ENCODE peak calls at places on chromosome 16, in five cellular contexts. A is adrenal gland, N is progenitor cell of endocrine pancreas, O is cardiac muscle cell, P is WTC11. F is an unnamed sample.

GRCh38 chr16:21100447-21100846 is 50.2 kb downstream of the DNAH3 start:
- DNase-seq in A (no peak), P (no peak), O (peak; percentile 75), N (no peak), F (no peak)

GRCh38 chr16:72864130-72864833 is 183.6 kb downstream of the ZFHX3 start:
- DNase-seq in N (no peak), A (no peak), O (no peak), P (no peak), F (no peak)

GRCh38 chr16:23424292-23424958 is 28.6 kb downstream of the COG7 start:
- DNase-seq in N (no peak), O (no peak), P (no peak), A (no peak), F (no peak)

GRCh38 chr16:3292604-3293003 is 9.3 kb downstream of the ZNF263 start:
- DNase-seq in A (no peak), O (no peak), N (no peak), P (no peak), F (no peak)

GRCh38 chr16:79788949-79789348 is 188.4 kb upstream of the MAF start:
- DNase-seq in N (no peak), P (no peak), O (no peak), A (no peak), F (no peak)

GRCh38 chr16:50326835-50327465 is 41.8 kb downstream of the BRD7 start:
- DNase-seq in N (no peak), A (peak; percentile 28), O (peak; percentile 37), P (no peak), F (no peak)

GRCh38 chr16:81167851-81168250 is 70.6 kb upstream of the BCO1 start:
- DNase-seq in O (no peak), P (no peak), N (no peak), A (no peak), F (no peak)

GRCh38 chr16:77211880-77212735 is 12.9 kb downstream of the SYCE1L start:
- DNase-seq in A (peak; percentile 38), O (peak; percentile 58), P (peak; percentile 85), N (peak; percentile 58), F (peak; percentile 70)

DNA sequence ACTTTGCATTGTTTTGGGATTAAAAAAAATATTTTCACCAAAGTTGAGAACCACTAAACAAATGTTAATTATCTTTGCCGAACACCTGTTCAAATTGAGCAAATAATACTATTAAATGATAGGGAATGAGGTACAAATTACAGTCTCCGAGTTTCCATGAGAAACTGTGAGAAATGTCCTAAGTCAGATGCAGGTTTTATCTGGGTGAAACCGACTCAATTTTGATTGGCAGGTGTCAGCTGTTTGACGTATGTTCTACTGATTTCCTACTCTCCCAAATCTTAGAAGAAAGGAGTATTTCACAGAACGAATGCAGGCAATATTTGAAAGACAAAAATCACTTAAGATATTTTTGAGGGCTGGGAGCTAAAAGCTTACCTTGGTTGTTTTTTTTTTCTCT is 622.0 kb upstream of the GOT2 start:
- DNase-seq in A (no peak), P (no peak), N (no peak), O (no peak), F (no peak)
- TF ChIP-seq CTCF in A (no peak), P (no peak), N (no peak), O (no peak), F (no peak)

GRCh38 chr16:70759666-70760065 is 41.3 kb downstream of the VAC14 start:
- DNase-seq in P (no peak), A (no peak), N (no peak), O (no peak), F (no peak)
- TF ChIP-seq CTCF in P (no peak), A (no peak), N (no peak), O (no peak), F (no peak)

GRCh38 chr16:56815721-56816120 is 49.3 kb upstream of the SLC12A3 start:
- DNase-seq in N (no peak), A (peak; percentile 37), P (no peak), O (no peak), F (no peak)
- TF ChIP-seq CTCF in N (no peak), A (no peak), P (no peak), O (no peak), F (no peak)

DNA sequence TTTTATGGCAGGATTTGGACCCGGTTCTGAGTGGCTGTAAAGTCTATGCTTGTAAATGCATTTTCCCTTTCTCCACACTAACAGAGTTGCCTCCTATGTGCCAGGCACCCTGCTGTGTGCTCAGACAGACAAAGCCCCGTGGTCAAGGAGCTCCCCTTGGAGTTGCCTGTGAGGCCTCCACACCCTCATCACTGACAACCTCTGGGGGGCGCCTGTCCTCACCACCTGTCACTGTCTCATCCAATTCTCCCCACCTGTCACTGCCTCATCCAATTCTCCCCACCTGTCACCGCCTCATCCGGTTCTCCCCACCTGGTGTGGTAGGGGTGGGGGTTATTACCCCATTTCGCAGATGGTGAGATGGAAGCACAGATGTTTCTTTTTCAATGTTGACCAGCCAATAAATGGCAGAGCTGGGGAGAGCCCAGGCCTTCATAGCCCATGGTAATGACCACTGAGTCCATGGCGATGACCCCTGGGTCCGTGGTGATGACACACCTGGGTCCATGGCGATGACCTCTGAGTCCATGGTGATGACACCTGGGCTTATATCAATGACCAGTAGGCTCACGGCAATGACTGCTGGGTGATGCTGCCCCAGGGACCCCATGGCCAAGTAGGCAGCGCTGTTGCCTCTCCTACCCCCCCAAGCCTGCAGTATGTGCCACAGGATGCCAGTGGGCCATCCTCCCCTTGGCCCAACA is 150.1 kb downstream of the IRF8 start:
- DNase-seq in O (no peak), P (peak; percentile 61), N (no peak), A (no peak), F (no peak)
- TF ChIP-seq CTCF in O (no peak), P (peak; percentile 27), N (no peak), A (no peak), F (no peak)

GRCh38 chr16:87678618-87679017 is 76.3 kb downstream of the JPH3 start:
- DNase-seq in O (no peak), N (no peak), A (no peak), P (peak; percentile 56), F (no peak)
- TF ChIP-seq CTCF in O (no peak), N (no peak), A (no peak), P (no peak), F (no peak)

GRCh38 chr16:31501226-31501965 is 6.8 kb downstream of the RUSF1 start:
- DNase-seq in P (no peak), N (no peak), O (no peak), A (no peak), F (no peak)

GRCh38 chr16:31499928-31500327 is 8.3 kb downstream of the RUSF1 start:
- DNase-seq in O (no peak), A (no peak), P (no peak), N (no peak), F (no peak)

GRCh38 chr16:31502981-31503380 is 5.2 kb downstream of the RUSF1 start:
- DNase-seq in P (no peak), A (no peak), N (no peak), O (peak; percentile 49), F (no peak)

GRCh38 chr16:31504159-31504558 is 4.0 kb downstream of the RUSF1 start:
- DNase-seq in P (no peak), N (no peak), O (no peak), A (no peak), F (no peak)

GRCh38 chr16:31501966-31502348 is 6.2 kb downstream of the RUSF1 start:
- DNase-seq in O (no peak), N (no peak), A (no peak), P (no peak), F (no peak)
- TF ChIP-seq CTCF in O (no peak), N (no peak), A (no peak), P (no peak), F (no peak)

GRCh38 chr16:13401631-13402030 is 500.2 kb downstream of the SHISA9 start:
- DNase-seq in O (no peak), A (no peak), N (no peak), P (no peak), F (no peak)

GRCh38 chr16:13393816-13394215 is 492.4 kb downstream of the SHISA9 start:
- DNase-seq in P (no peak), A (no peak), N (no peak), O (no peak), F (no peak)

GRCh38 chr16:13392341-13392740 is 490.9 kb downstream of the SHISA9 start:
- DNase-seq in N (no peak), A (no peak), O (no peak), P (no peak), F (no peak)

GRCh38 chr16:13402601-13403000 is 501.2 kb downstream of the SHISA9 start:
- DNase-seq in A (no peak), P (no peak), O (no peak), N (no peak), F (no peak)

GRCh38 chr16:13397126-13397525 is 495.7 kb downstream of the SHISA9 start:
- DNase-seq in A (no peak), N (no peak), O (no peak), P (peak; percentile 19), F (no peak)
- TF ChIP-seq CTCF in A (no peak), N (peak; percentile 16), O (no peak), P (no peak), F (no peak)